ENCODE peak calls at places on chromosomes 7 and 10, in eight cellular contexts. One of them, this sample, is unnamed. For H3K27me3, the result is how much of the 10 kb centered on the place peaks cover.

GRCh38 chr10:83195021-83195420 is 944.3 kb upstream of the GHITM start:
- DNase-seq in tibial nerve: no peak
- DNase-seq in mammary epithelial cell: no peak
- DNase-seq in CD8-positive, alpha-beta T cell: no peak
- DNase-seq in neuronal stem cell: no peak
- DNase-seq in aorta: no peak
- DNase-seq in PC-3: no peak
- DNase-seq in esophagus squamous epithelium: no peak
- DNase-seq in this sample: no peak

GRCh38 chr10:123562387-123562786 is 103.8 kb upstream of the GPR26 start:
- DNase-seq in mammary epithelial cell: no peak
- DNase-seq in tibial nerve: no peak
- DNase-seq in esophagus squamous epithelium: no peak
- DNase-seq in PC-3: no peak
- DNase-seq in aorta: no peak
- DNase-seq in neuronal stem cell: no peak
- DNase-seq in CD8-positive, alpha-beta T cell: no peak
- DNase-seq in this sample: no peak

GRCh38 chr7:22726849-22727792 is at the start of gene IL6:
- DNase-seq in CD8-positive, alpha-beta T cell: no peak
- DNase-seq in neuronal stem cell: no peak
- DNase-seq in esophagus squamous epithelium: no peak
- DNase-seq in tibial nerve: peak
- DNase-seq in PC-3: peak
- DNase-seq in aorta: peak
- DNase-seq in mammary epithelial cell: peak
- DNase-seq in this sample: peak

GRCh38 chr10:2329082-2329481 is 591.8 kb upstream of the ADARB2 start:
- DNase-seq in mammary epithelial cell: no peak
- DNase-seq in tibial nerve: no peak
- DNase-seq in PC-3: no peak
- DNase-seq in neuronal stem cell: no peak
- DNase-seq in CD8-positive, alpha-beta T cell: no peak
- DNase-seq in esophagus squamous epithelium: no peak
- DNase-seq in aorta: no peak
- DNase-seq in this sample: no peak

GRCh38 chr10:123642697-123643096 is 23.5 kb upstream of the GPR26 start:
- DNase-seq in PC-3: no peak
- DNase-seq in CD8-positive, alpha-beta T cell: no peak
- DNase-seq in aorta: no peak
- DNase-seq in tibial nerve: no peak
- DNase-seq in neuronal stem cell: no peak
- DNase-seq in mammary epithelial cell: no peak
- DNase-seq in esophagus squamous epithelium: no peak
- DNase-seq in this sample: no peak

GRCh38 chr10:72243822-72244437 is 27.9 kb upstream of the ASCC1 start:
- DNase-seq in tibial nerve: peak
- DNase-seq in aorta: peak
- DNase-seq in neuronal stem cell: no peak
- DNase-seq in mammary epithelial cell: peak
- DNase-seq in CD8-positive, alpha-beta T cell: no peak
- DNase-seq in PC-3: peak
- DNase-seq in esophagus squamous epithelium: no peak
- DNase-seq in this sample: peak

GRCh38 chr7:29063231-29063630 is 83.1 kb downstream of the CPVL start:
- DNase-seq in mammary epithelial cell: no peak
- DNase-seq in esophagus squamous epithelium: no peak
- DNase-seq in PC-3: no peak
- DNase-seq in neuronal stem cell: no peak
- DNase-seq in aorta: no peak
- DNase-seq in tibial nerve: no peak
- DNase-seq in CD8-positive, alpha-beta T cell: no peak
- DNase-seq in this sample: no peak

GRCh38 chr7:148318092-148318756 is 272.3 kb upstream of the C7orf33 start:
- DNase-seq in mammary epithelial cell: no peak
- DNase-seq in esophagus squamous epithelium: no peak
- DNase-seq in CD8-positive, alpha-beta T cell: no peak
- DNase-seq in PC-3: no peak
- DNase-seq in neuronal stem cell: no peak
- DNase-seq in aorta: no peak
- DNase-seq in tibial nerve: no peak
- DNase-seq in this sample: no peak

GRCh38 chr10:78960316-78960800 is 108.4 kb upstream of the ZMIZ1 start:
- DNase-seq in CD8-positive, alpha-beta T cell: no peak
- DNase-seq in esophagus squamous epithelium: no peak
- DNase-seq in PC-3: peak
- DNase-seq in neuronal stem cell: no peak
- DNase-seq in tibial nerve: peak
- DNase-seq in mammary epithelial cell: peak
- DNase-seq in aorta: peak
- DNase-seq in this sample: peak

GRCh38 chr10:5590816-5591215 is 66.1 kb downstream of the CALML3 start:
- DNase-seq in aorta: peak
- DNase-seq in neuronal stem cell: no peak
- DNase-seq in CD8-positive, alpha-beta T cell: no peak
- DNase-seq in esophagus squamous epithelium: no peak
- DNase-seq in mammary epithelial cell: no peak
- DNase-seq in PC-3: no peak
- DNase-seq in tibial nerve: no peak
- DNase-seq in this sample: peak

GRCh38 chr7:107860241-107860961 is 30.6 kb upstream of the DLD start:
- DNase-seq in PC-3: no peak
- DNase-seq in esophagus squamous epithelium: no peak
- DNase-seq in CD8-positive, alpha-beta T cell: no peak
- DNase-seq in aorta: no peak
- DNase-seq in neuronal stem cell: no peak
- DNase-seq in mammary epithelial cell: no peak
- DNase-seq in tibial nerve: no peak
- DNase-seq in this sample: no peak

GRCh38 chr10:75403144-75404022 is 1.8 kb upstream of the ZNF503 start:
- DNase-seq in CD8-positive, alpha-beta T cell: no peak
- DNase-seq in mammary epithelial cell: peak
- DNase-seq in neuronal stem cell: peak
- DNase-seq in tibial nerve: peak
- DNase-seq in esophagus squamous epithelium: no peak
- DNase-seq in PC-3: peak
- DNase-seq in aorta: peak
- DNase-seq in this sample: peak

GRCh38 chr7:78749052-78749746 is 704.3 kb downstream of the MAGI2 start:
- DNase-seq in esophagus squamous epithelium: no peak
- DNase-seq in neuronal stem cell: no peak
- DNase-seq in PC-3: no peak
- DNase-seq in CD8-positive, alpha-beta T cell: no peak
- DNase-seq in aorta: no peak
- DNase-seq in mammary epithelial cell: no peak
- DNase-seq in tibial nerve: no peak
- DNase-seq in this sample: no peak

GRCh38 chr7:90686146-90686545 is 90.0 kb downstream of the CDK14 start:
- DNase-seq in neuronal stem cell: no peak
- DNase-seq in tibial nerve: no peak
- DNase-seq in esophagus squamous epithelium: no peak
- DNase-seq in mammary epithelial cell: no peak
- DNase-seq in CD8-positive, alpha-beta T cell: no peak
- DNase-seq in aorta: no peak
- DNase-seq in PC-3: no peak
- DNase-seq in this sample: no peak

DNA sequence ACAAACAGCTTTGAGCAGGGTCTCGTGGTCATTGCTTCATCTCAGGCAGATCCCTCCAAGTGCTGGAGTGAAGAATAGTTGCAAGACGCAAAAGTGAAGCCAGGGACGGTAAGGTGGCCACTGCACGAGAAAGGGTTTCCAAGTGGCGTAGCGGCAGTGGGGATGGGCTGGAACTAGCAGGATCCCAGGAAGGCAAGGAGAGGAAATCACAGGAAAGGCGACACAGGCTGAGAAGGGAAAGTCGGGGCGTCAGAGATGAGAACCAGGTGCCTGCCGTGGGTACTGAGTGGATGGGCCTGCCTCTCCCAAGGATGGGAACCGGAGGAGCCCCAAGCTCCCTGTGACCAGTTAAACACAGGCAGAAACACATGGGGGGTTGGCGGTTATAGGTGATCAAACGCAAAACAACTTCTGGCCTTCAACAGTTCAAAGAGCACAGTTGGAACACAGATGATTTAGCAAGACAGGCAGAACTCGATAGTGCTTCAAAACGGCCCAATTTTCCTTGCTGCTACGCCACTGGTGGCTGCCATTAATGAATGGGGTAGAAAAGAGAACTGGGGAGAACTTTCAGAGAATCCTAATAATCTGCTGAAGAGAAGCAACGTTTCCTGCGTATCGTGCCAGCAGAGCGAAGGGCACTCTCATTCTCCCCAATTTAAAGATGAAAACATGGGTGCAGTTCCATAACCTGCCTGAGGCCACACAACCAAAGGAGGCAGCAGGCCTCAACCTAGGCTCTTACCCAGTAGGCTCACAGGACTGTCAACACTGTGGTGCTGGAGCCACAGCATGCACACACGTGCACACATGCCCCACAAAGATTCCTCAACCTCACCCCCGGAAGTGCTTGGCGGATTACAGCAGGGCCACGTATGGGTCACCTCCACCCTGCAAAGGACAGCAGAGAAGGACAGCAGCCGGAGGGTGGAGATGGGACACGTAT is 61.9 kb downstream of the MAD1L1 start:
- DNase-seq in PC-3: no peak
- DNase-seq in CD8-positive, alpha-beta T cell: no peak
- DNase-seq in neuronal stem cell: no peak
- DNase-seq in tibial nerve: no peak
- DNase-seq in esophagus squamous epithelium: no peak
- DNase-seq in aorta: no peak
- DNase-seq in mammary epithelial cell: no peak
- DNase-seq in this sample: no peak
- H3K27ac ChIP-seq in PC-3: no peak
- H3K27ac ChIP-seq in CD8-positive, alpha-beta T cell: no peak
- H3K27ac ChIP-seq in neuronal stem cell: no peak
- H3K27ac ChIP-seq in tibial nerve: no peak
- H3K27ac ChIP-seq in esophagus squamous epithelium: no peak
- H3K27ac ChIP-seq in aorta: no peak
- H3K27ac ChIP-seq in mammary epithelial cell: no peak
- H3K27ac ChIP-seq in this sample: no peak

GRCh38 chr7:3928727-3929515 is 627.9 kb downstream of the SDK1 start:
- DNase-seq in neuronal stem cell: no peak
- DNase-seq in tibial nerve: no peak
- DNase-seq in mammary epithelial cell: no peak
- DNase-seq in aorta: no peak
- DNase-seq in CD8-positive, alpha-beta T cell: no peak
- DNase-seq in esophagus squamous epithelium: no peak
- DNase-seq in PC-3: no peak
- DNase-seq in this sample: no peak

GRCh38 chr7:3931843-3932242 is 630.8 kb downstream of the SDK1 start:
- DNase-seq in aorta: no peak
- DNase-seq in tibial nerve: no peak
- DNase-seq in mammary epithelial cell: no peak
- DNase-seq in neuronal stem cell: no peak
- DNase-seq in PC-3: no peak
- DNase-seq in esophagus squamous epithelium: no peak
- DNase-seq in CD8-positive, alpha-beta T cell: no peak
- DNase-seq in this sample: no peak

GRCh38 chr7:3924277-3924676 is 623.2 kb downstream of the SDK1 start:
- DNase-seq in aorta: no peak
- DNase-seq in PC-3: no peak
- DNase-seq in CD8-positive, alpha-beta T cell: no peak
- DNase-seq in tibial nerve: no peak
- DNase-seq in mammary epithelial cell: no peak
- DNase-seq in neuronal stem cell: no peak
- DNase-seq in esophagus squamous epithelium: no peak
- DNase-seq in this sample: no peak

GRCh38 chr7:3923307-3923918 is 622.4 kb downstream of the SDK1 start:
- DNase-seq in tibial nerve: no peak
- DNase-seq in CD8-positive, alpha-beta T cell: no peak
- DNase-seq in mammary epithelial cell: no peak
- DNase-seq in esophagus squamous epithelium: no peak
- DNase-seq in PC-3: no peak
- DNase-seq in aorta: no peak
- DNase-seq in neuronal stem cell: no peak
- DNase-seq in this sample: no peak

GRCh38 chr7:3927446-3928110 is 626.5 kb downstream of the SDK1 start:
- DNase-seq in aorta: no peak
- DNase-seq in PC-3: no peak
- DNase-seq in esophagus squamous epithelium: no peak
- DNase-seq in neuronal stem cell: no peak
- DNase-seq in CD8-positive, alpha-beta T cell: no peak
- DNase-seq in mammary epithelial cell: no peak
- DNase-seq in tibial nerve: no peak
- DNase-seq in this sample: no peak
- H3K27me3 ChIP-seq in aorta: under half
- H3K27me3 ChIP-seq in PC-3: under half
- H3K27me3 ChIP-seq in esophagus squamous epithelium: under half
- H3K27me3 ChIP-seq in neuronal stem cell: under half
- H3K27me3 ChIP-seq in CD8-positive, alpha-beta T cell: under half
- H3K27me3 ChIP-seq in mammary epithelial cell: under half
- H3K27me3 ChIP-seq in tibial nerve: under half
- H3K27me3 ChIP-seq in this sample: under half

GRCh38 chr10:110646417-110647135 is 2.4 kb downstream of the RBM20 start:
- DNase-seq in neuronal stem cell: no peak
- DNase-seq in CD8-positive, alpha-beta T cell: no peak
- DNase-seq in mammary epithelial cell: no peak
- DNase-seq in aorta: no peak
- DNase-seq in tibial nerve: no peak
- DNase-seq in PC-3: peak
- DNase-seq in esophagus squamous epithelium: no peak
- DNase-seq in this sample: no peak

GRCh38 chr10:110644598-110645462 is 694 bp downstream of the RBM20 start:
- DNase-seq in neuronal stem cell: no peak
- DNase-seq in esophagus squamous epithelium: no peak
- DNase-seq in aorta: no peak
- DNase-seq in PC-3: no peak
- DNase-seq in CD8-positive, alpha-beta T cell: no peak
- DNase-seq in mammary epithelial cell: no peak
- DNase-seq in tibial nerve: no peak
- DNase-seq in this sample: peak

GRCh38 chr10:110649652-110650264 is 5.6 kb downstream of the RBM20 start:
- DNase-seq in aorta: no peak
- DNase-seq in mammary epithelial cell: no peak
- DNase-seq in tibial nerve: no peak
- DNase-seq in neuronal stem cell: no peak
- DNase-seq in PC-3: no peak
- DNase-seq in esophagus squamous epithelium: no peak
- DNase-seq in CD8-positive, alpha-beta T cell: no peak
- DNase-seq in this sample: no peak

GRCh38 chr10:110648743-110649651 is 4.9 kb downstream of the RBM20 start:
- DNase-seq in esophagus squamous epithelium: no peak
- DNase-seq in PC-3: no peak
- DNase-seq in aorta: no peak
- DNase-seq in CD8-positive, alpha-beta T cell: no peak
- DNase-seq in tibial nerve: no peak
- DNase-seq in neuronal stem cell: no peak
- DNase-seq in mammary epithelial cell: no peak
- DNase-seq in this sample: no peak

GRCh38 chr10:110647136-110647430 is 2.9 kb downstream of the RBM20 start:
- DNase-seq in PC-3: peak
- DNase-seq in neuronal stem cell: no peak
- DNase-seq in esophagus squamous epithelium: no peak
- DNase-seq in mammary epithelial cell: no peak
- DNase-seq in CD8-positive, alpha-beta T cell: no peak
- DNase-seq in aorta: no peak
- DNase-seq in tibial nerve: no peak
- DNase-seq in this sample: no peak
- H3K27ac ChIP-seq in PC-3: no peak
- H3K27ac ChIP-seq in neuronal stem cell: no peak
- H3K27ac ChIP-seq in esophagus squamous epithelium: no peak
- H3K27ac ChIP-seq in mammary epithelial cell: no peak
- H3K27ac ChIP-seq in CD8-positive, alpha-beta T cell: no peak
- H3K27ac ChIP-seq in aorta: no peak
- H3K27ac ChIP-seq in tibial nerve: no peak
- H3K27ac ChIP-seq in this sample: no peak

GRCh38 chr10:12448340-12448728 is 99.0 kb downstream of the CAMK1D start:
- DNase-seq in mammary epithelial cell: no peak
- DNase-seq in aorta: no peak
- DNase-seq in neuronal stem cell: no peak
- DNase-seq in PC-3: no peak
- DNase-seq in CD8-positive, alpha-beta T cell: no peak
- DNase-seq in esophagus squamous epithelium: no peak
- DNase-seq in tibial nerve: no peak
- DNase-seq in this sample: no peak
- H3K27me3 ChIP-seq in mammary epithelial cell: under half
- H3K27me3 ChIP-seq in aorta: under half
- H3K27me3 ChIP-seq in neuronal stem cell: under half
- H3K27me3 ChIP-seq in PC-3: under half
- H3K27me3 ChIP-seq in CD8-positive, alpha-beta T cell: under half
- H3K27me3 ChIP-seq in esophagus squamous epithelium: under half
- H3K27me3 ChIP-seq in tibial nerve: under half
- H3K27me3 ChIP-seq in this sample: under half

This sample was measured in cardiac muscle cell.